ENCODE peak calls at places on chromosomes 12 and 14, in nine cellular contexts. Z is HCEC 1CT; V is stimulated activated naive CD8-positive, alpha-beta T cell treated with anti-CD3 and anti-CD28 coated beads, Interleukin-15, amount 100 ng/mL, for 72 hours; H is activated T-cell treated with anti-CD3 and anti-CD28 coated beads for 48 hours; N is left ventricle myocardium inferior; Y is occipital lobe; W is anterior cingulate cortex; I is central memory CD4-positive, alpha-beta T cell; R is AG04450. E is an unnamed sample.

GRCh38 chr14:61080591-61081010 is 99.6 kb downstream of the SLC38A6 start:
- DNase-seq in Y (no peak), W (no peak), I (no peak), R (peak; percentile 72), Z (no peak), V (no peak), N (no peak), H (no peak), E (no peak)

GRCh38 chr14:92866181-92866752 is 56.7 kb upstream of the CHGA start:
- DNase-seq in Z (no peak), Y (no peak), V (no peak), N (no peak), H (no peak), I (no peak), W (no peak), R (no peak), E (no peak)

GRCh38 chr14:88934231-88934898 is 109.9 kb downstream of the TTC8 start:
- DNase-seq in I (no peak), N (no peak), Z (no peak), Y (no peak), W (no peak), V (no peak), H (no peak), R (peak; percentile 20), E (no peak)

GRCh38 chr12:1911598-1912575 is 6.6 kb downstream of the CACNA2D4 start:
- DNase-seq in W (no peak), I (no peak), N (no peak), Z (no peak), H (no peak), R (no peak), Y (no peak), V (no peak), E (no peak)

GRCh38 chr14:69861170-69861569 is 18.0 kb upstream of the SMOC1 start:
- DNase-seq in H (no peak), R (no peak), V (no peak), Y (no peak), W (no peak), N (no peak), I (no peak), Z (no peak), E (no peak)

GRCh38 chr14:99808133-99808505 is 14.9 kb downstream of the EML1 start:
- DNase-seq in H (no peak), Y (no peak), V (no peak), W (no peak), Z (peak; percentile 25), R (no peak), I (no peak), N (no peak), E (no peak)

GRCh38 chr12:99392091-99392850 is 255.3 kb upstream of the GARIN6 start:
- DNase-seq in W (no peak), I (no peak), R (no peak), V (no peak), Z (no peak), H (no peak), Y (no peak), N (no peak), E (no peak)

GRCh38 chr14:41423503-41423902 is 183.2 kb upstream of the LRFN5 start:
- DNase-seq in W (no peak), Z (no peak), Y (no peak), H (no peak), N (no peak), I (no peak), V (no peak), R (no peak), E (no peak)

GRCh38 chr14:20801726-20802125 is 918 bp downstream of the RNASE1 start:
- DNase-seq in R (no peak), H (no peak), V (no peak), Y (no peak), W (no peak), I (no peak), Z (no peak), N (peak; percentile 38), E (no peak)

GRCh38 chr12:110922652-110923051 is 2.3 kb upstream of the MYL2 start:
- DNase-seq in R (no peak), Y (no peak), I (no peak), N (no peak), Z (no peak), H (no peak), W (no peak), V (no peak), E (no peak)

GRCh38 chr12:3218150-3218845 is 141.1 kb downstream of the TSPAN9 start:
- DNase-seq in Y (peak; percentile 38), Z (peak; percentile 57), N (peak; percentile 85), R (no peak), I (no peak), W (peak; percentile 46), V (no peak), H (no peak), E (no peak)

GRCh38 chr12:124231980-124232653 is 62.8 kb upstream of the RFLNA start:
- DNase-seq in N (no peak), Y (no peak), I (no peak), W (no peak), Z (no peak), R (no peak), V (no peak), H (no peak), E (no peak)

GRCh38 chr12:111204684-111205305 is 164.1 kb downstream of the PHETA1 start:
- DNase-seq in Z (no peak), H (no peak), W (no peak), V (no peak), Y (no peak), R (no peak), I (no peak), N (peak; percentile 25), E (no peak)

GRCh38 chr12:56932867-56933266 is 1.3 kb downstream of the SDR9C7 start:
- DNase-seq in N (peak; percentile 35), R (no peak), H (no peak), V (no peak), Z (no peak), Y (no peak), W (no peak), I (no peak), E (no peak)

GRCh38 chr12:57340104-57340503 is 89.1 kb upstream of the STAC3 start:
- DNase-seq in I (no peak), R (peak; percentile 16), Z (peak; percentile 20), Y (peak; percentile 41), N (peak; percentile 47), H (no peak), W (peak; percentile 63), V (no peak), E (no peak)

GRCh38 chr14:103157969-103158368 is 34.7 kb downstream of the TNFAIP2 start:
- DNase-seq in I (no peak), R (no peak), W (no peak), Z (no peak), N (no peak), Y (no peak), H (no peak), V (no peak), E (no peak)

GRCh38 chr12:49130151-49131050 is 794 bp downstream of the TUBA1B start:
- DNase-seq in R (peak; percentile 86), H (peak; percentile 91), Y (peak; percentile 81), V (peak; percentile 96), W (peak; percentile 88), I (peak; percentile 94), N (peak; percentile 94), Z (peak; percentile 92), E (peak; percentile 71)

GRCh38 chr12:34303091-34303870 is 281.0 kb downstream of the ALG10 start:
- DNase-seq in W (no peak), I (no peak), R (no peak), Y (no peak), H (no peak), V (no peak), Z (no peak), N (no peak), E (no peak)

E was measured in GM12892.